ENCODE peak calls at places on chromosomes 11 and 22, in five cellular contexts. J is IMR-90, R is H9, M is H1, E is neuronal stem cell. U is an unnamed sample.

GRCh38 chr11:102552447-102553200 is 22.1 kb upstream of the MMP7 start:
- DNase-seq in J (peak; percentile 65), R (no peak), M (no peak), E (no peak), U (no peak)

GRCh38 chr11:124618863-124619262 is 3.8 kb upstream of the TBRG1 start:
- DNase-seq in J (no peak), R (no peak), M (no peak), E (no peak), U (no peak)

GRCh38 chr11:105489431-105489830 is 120.4 kb upstream of the GRIA4 start:
- DNase-seq in J (peak; percentile 22), R (no peak), M (no peak), E (peak; percentile 56), U (peak; percentile 16)

GRCh38 chr11:61106906-61107470 is 4.7 kb downstream of the CD5 start:
- DNase-seq in J (no peak), R (no peak), M (no peak), E (no peak), U (no peak)

GRCh38 chr22:17563936-17564391 is 666 bp downstream of the SLC25A18 start:
- DNase-seq in J (peak; percentile 27), R (no peak), M (no peak), E (no peak), U (no peak)

GRCh38 chr11:104163100-104164027 is 583 bp downstream of the PDGFD start:
- DNase-seq in J (peak; percentile 20), R (peak; percentile 66), M (no peak), E (peak; percentile 11), U (peak; percentile 23)

GRCh38 chr11:94088906-94089305 is 39.7 kb upstream of the PANX1 start:
- DNase-seq in J (no peak), R (peak; percentile 31), M (no peak), E (no peak), U (no peak)

GRCh38 chr11:4539603-4540219 is 5.3 kb upstream of the OR52M1 start:
- DNase-seq in J (peak; percentile 29), R (peak; percentile 39), M (no peak), E (peak; percentile 53), U (peak; percentile 39)

GRCh38 chr11:7251836-7252682 is at the start of gene SYT9:
- DNase-seq in J (no peak), R (peak; percentile 89), M (peak; percentile 43), E (peak; percentile 78), U (peak; percentile 5)

GRCh38 chr11:27864046-27865025 is 164.1 kb upstream of the BDNF start:
- DNase-seq in J (no peak), R (no peak), M (no peak), E (peak; percentile 18), U (no peak)

GRCh38 chr11:120188831-120189455 is 21.9 kb upstream of the OAF start:
- DNase-seq in J (no peak), R (no peak), M (no peak), E (no peak), U (no peak)

GRCh38 chr11:123116486-123116885 is 54.5 kb upstream of the HSPA8 start:
- DNase-seq in J (no peak), R (no peak), M (no peak), E (no peak), U (no peak)

GRCh38 chr11:23555085-23555484 is 694.8 kb upstream of the CCDC179 start:
- DNase-seq in J (peak; percentile 76), R (no peak), M (no peak), E (no peak), U (peak; percentile 29)

GRCh38 chr11:66346476-66347424 is 679 bp downstream of the B4GAT1 start:
- DNase-seq in J (no peak), R (no peak), M (no peak), E (no peak), U (no peak)

DNA sequence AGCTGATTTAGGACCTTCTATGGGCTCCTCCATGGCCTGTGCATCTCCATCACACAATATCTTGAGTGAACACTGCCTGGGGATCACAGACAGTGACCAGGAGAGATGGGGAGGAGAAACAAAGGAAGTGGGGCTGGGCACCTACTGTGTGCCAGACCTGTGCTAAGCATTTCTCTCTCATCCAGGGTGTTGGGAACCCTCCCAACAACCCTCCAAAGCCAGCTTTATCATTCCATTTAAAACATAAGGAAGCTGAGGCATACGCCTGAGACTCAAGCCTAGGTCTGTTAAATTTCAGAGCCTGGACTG is 130.2 kb downstream of the MN1 start:
- DNase-seq in J (no peak), R (no peak), M (no peak), E (no peak), U (no peak)
- H2AK5ac ChIP-seq in J (no peak overlapping the region), R (no peak overlapping the region), M (peak overlapping the region; percentile 18), E (peak overlapping the region; percentile 66), U (no peak overlapping the region)

GRCh38 chr22:37282385-37282677 is at the start of gene CYTH4:
- DNase-seq in J (no peak), R (no peak), M (no peak), E (no peak), U (no peak)

GRCh38 chr22:37284126-37284806 is 2.0 kb downstream of the CYTH4 start:
- DNase-seq in J (no peak), R (no peak), M (no peak), E (no peak), U (no peak)

GRCh38 chr22:37284807-37285355 is 2.6 kb downstream of the CYTH4 start:
- DNase-seq in J (no peak), R (no peak), M (no peak), E (no peak), U (peak; percentile 20)

GRCh38 chr22:37281646-37282384 is 493 bp upstream of the CYTH4 start:
- DNase-seq in J (no peak), R (no peak), M (no peak), E (no peak), U (peak; percentile 44)

DNA sequence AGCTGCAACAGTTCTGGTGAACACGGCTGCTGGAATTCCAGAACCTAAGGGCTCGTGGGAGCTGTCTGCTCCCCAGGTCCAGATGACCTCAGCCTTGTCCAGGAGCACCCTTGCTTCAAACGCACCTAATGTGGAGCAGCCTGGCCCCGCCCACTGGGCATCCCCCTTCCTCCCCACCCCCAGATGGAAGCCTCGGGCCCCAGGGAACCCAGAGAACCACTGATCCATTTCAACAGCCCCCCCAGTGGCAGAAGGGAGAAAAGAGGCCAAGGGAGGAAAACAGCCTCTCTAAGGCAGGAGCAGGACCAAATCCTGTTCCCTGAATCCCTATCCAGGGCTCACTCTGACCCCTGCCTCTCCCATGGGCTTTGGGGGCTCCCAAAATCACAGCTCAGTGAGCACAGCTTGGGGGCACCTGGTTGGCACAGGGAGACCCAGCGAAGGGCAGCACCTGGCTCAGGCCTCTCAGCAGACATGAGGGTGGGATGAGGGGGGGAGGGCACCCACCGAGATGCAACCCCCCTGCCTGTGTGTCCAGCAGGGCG is 1.2 kb downstream of the CYTH4 start:
- DNase-seq in J (no peak), R (no peak), M (no peak), E (no peak), U (no peak)
- H3K4me2 ChIP-seq in J (no peak overlapping the region), R (no peak overlapping the region), M (no peak overlapping the region), E (no peak overlapping the region), U (no peak overlapping the region)

DNA sequence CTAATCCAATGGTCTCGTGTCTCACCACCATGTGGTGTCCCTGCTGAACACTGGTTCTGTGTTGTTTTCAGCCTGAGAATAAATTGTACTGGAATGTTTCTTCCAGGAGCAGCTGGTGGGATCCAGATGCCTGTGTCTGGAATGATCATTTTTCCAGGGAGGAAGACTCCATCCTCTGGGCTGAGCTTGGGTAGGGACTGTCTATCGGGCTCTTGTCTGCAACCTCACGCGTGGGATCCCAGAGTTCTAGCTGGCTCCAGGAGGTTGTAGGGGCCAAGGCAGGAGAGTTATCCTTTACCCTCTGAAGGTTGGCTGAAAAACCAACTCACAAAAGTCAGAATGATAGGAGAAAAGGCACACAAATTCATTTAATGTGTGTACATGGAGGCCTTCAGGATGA is 144.1 kb upstream of the B3GAT1 start:
- DNase-seq in J (no peak), R (no peak), M (no peak), E (no peak), U (no peak)
- H2AK5ac ChIP-seq in J (no peak overlapping the region), R (no peak overlapping the region), M (no peak overlapping the region), E (no peak overlapping the region), U (no peak overlapping the region)

DNA sequence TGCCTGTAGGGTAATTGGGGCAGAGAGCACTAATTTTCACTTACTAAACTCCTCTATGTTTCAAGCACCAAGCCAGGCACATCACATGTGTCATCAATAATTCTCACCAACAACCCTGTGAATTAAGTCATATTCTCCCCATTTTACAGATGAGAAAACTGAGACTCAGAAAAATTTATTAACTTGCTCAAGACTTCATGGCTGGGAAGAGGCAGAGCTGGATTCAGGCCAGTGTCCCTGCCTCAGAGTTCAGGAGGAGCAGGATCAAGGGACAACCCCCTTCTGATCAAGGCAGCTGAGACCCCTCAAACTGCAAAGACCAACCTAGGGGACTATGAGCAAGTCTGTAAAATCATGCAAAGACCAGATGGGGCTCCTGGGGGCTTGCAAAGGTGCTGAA is 2.1 kb downstream of the SMIM35 start:
- DNase-seq in J (no peak), R (no peak), M (no peak), E (no peak), U (no peak)
- H3K4me2 ChIP-seq in J (no peak overlapping the region), R (no peak overlapping the region), M (no peak overlapping the region), E (no peak overlapping the region), U (no peak overlapping the region)

GRCh38 chr11:35138058-35138457 is 913 bp upstream of the CD44 start:
- DNase-seq in J (no peak), R (no peak), M (no peak), E (no peak), U (no peak)
- H2AK5ac ChIP-seq in J (peak overlapping the region; percentile 88), R (no peak overlapping the region), M (no peak overlapping the region), E (no peak overlapping the region), U (no peak overlapping the region)

DNA sequence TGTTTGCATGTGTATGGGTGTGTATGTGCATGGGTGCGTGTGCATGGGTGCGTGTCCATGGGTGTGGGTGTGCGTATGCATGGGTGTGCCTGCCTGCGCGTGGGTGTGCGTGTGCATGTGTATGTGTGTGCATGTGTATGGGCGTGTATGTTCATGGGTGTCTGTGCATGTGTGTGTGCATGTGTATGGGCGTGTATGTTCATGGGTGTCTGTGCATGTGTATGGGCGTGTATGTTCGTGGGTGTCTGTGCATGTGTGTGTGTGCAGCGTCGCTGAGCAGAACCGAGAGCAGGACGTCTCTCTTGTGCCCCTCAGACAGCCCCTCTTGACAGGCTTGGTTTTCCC is 13.9 kb downstream of the IL17REL start:
- DNase-seq in J (no peak), R (no peak), M (no peak), E (no peak), U (no peak)
- H3K4me2 ChIP-seq in J (no peak overlapping the region), R (peak overlapping the region; percentile 60), M (peak overlapping the region; percentile 93), E (no peak overlapping the region), U (no peak overlapping the region)

U was measured in mesenchymal stem cell.